ENCODE peak calls at places on chromosomes 7 and 10, in four cellular contexts. U, O, Z and T are unnamed samples.

GRCh38 chr7:42046483-42046882 is 190.5 kb downstream of the GLI3 start:
- DNase-seq in U (no peak), O (no peak), Z (no peak), T (no peak)

GRCh38 chr10:7026818-7027217 is 384.0 kb downstream of the SFMBT2 start:
- DNase-seq in U (no peak), O (no peak), Z (no peak), T (no peak)

GRCh38 chr10:80540136-80540535 is 2.4 kb downstream of the SH2D4B start:
- DNase-seq in U (no peak), O (no peak), Z (no peak), T (no peak)

GRCh38 chr7:116547347-116547746 is 22.5 kb downstream of the CAV1 start:
- DNase-seq in U (no peak), O (no peak), Z (no peak), T (no peak)

GRCh38 chr10:44981172-44982113 is 2.8 kb upstream of the DEPP1 start:
- DNase-seq in U (peak), O (no peak), Z (peak), T (no peak)

GRCh38 chr10:1323951-1324350 is 267.8 kb downstream of the WDR37 start:
- DNase-seq in U (no peak), O (no peak), Z (no peak), T (no peak)

GRCh38 chr10:72274730-72275350 is 1.1 kb downstream of the DDIT4 start:
- DNase-seq in U (peak), O (no peak), Z (peak), T (peak)

GRCh38 chr10:70729763-70730357 is 55.3 kb downstream of the TBATA start:
- DNase-seq in U (no peak), O (no peak), Z (no peak), T (no peak)

GRCh38 chr7:27108390-27109127 is 6.1 kb upstream of the HOXA2 start:
- DNase-seq in U (no peak), O (no peak), Z (no peak), T (no peak)

GRCh38 chr7:44615149-44615611 is 8.8 kb downstream of the OGDH start:
- DNase-seq in U (no peak), O (no peak), Z (peak), T (no peak)

GRCh38 chr7:81186691-81187090 is 267.8 kb upstream of the SEMA3C start:
- DNase-seq in U (no peak), O (no peak), Z (no peak), T (no peak)

GRCh38 chr7:43658718-43659548 is 70.4 kb downstream of the COA1 start:
- DNase-seq in U (peak), O (no peak), Z (no peak), T (peak)

GRCh38 chr7:94907026-94907419 is 371 bp upstream of the PPP1R9A start:
- DNase-seq in U (no peak), O (no peak), Z (no peak), T (no peak)

GRCh38 chr7:66348959-66349358 is 143.8 kb downstream of the TPST1 start:
- DNase-seq in U (no peak), O (no peak), Z (no peak), T (no peak)

GRCh38 chr10:20248309-20248708 is 432.1 kb downstream of the PLXDC2 start:
- DNase-seq in U (no peak), O (no peak), Z (no peak), T (no peak)

GRCh38 chr7:30934225-30934624 is 22.6 kb downstream of the AQP1 start:
- DNase-seq in U (no peak), O (no peak), Z (no peak), T (no peak)

GRCh38 chr7:157009170-157009777 is 1.2 kb downstream of the MNX1 start:
- DNase-seq in U (no peak), O (no peak), Z (no peak), T (no peak)

GRCh38 chr7:157011333-157012112 is 1.1 kb upstream of the MNX1 start:
- DNase-seq in U (no peak), O (no peak), Z (no peak), T (no peak)

GRCh38 chr7:157010588-157011332 is at the start of gene MNX1:
- DNase-seq in U (peak), O (no peak), Z (peak), T (no peak)

GRCh38 chr7:157008206-157009169 is 2.0 kb downstream of the MNX1 start:
- DNase-seq in U (no peak), O (no peak), Z (no peak), T (no peak)

DNA sequence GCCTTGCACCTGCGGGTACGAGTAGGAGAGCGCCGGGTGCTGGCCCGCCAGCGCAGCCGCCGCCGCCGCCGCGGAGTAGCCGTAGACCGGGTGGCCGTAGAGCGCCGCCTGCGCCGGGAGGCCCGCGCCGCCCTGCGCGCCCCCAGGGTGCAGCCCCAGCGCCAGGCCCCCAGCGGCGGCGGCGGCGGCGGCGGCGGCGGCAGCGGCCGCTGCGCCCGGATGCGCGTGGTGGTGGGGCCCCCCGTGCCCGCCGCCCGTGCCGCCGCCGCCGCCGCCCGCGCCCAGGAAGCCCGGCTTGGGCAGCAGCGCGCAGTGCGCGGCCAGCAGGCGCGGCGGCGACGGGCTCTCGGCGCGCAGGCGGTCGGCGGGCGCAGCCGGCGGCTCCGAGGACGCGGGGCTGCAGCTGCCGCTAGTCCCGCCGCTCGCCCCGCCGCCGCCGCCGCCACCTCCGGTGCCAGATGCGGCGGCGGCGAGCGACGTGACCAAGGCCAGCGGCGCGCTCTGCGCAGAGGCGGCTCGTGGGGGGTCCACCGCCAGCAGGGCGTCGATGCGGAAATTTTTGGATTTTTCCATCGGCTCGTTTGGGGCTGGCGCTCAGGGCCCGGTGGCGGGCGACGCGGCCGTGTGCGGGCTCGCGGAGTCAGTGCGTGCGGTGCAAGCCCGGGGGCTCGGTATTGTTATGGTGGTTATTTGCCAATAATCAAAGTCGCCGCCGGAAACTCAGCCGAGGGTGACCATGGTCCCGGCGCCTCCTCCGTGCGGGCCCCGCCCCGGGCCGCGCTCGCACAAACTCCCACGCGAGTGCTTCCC is 480 bp downstream of the MNX1 start:
- DNase-seq in U (no peak), O (no peak), Z (no peak), T (no peak)
- TF ChIP-seq EZH2 in U (no peak), O (no peak), Z (no peak), T (no peak)

GRCh38 chr7:155463114-155463811 is 5.3 kb downstream of the EN2 start:
- DNase-seq in U (no peak), O (no peak), Z (no peak), T (no peak)

GRCh38 chr7:155464183-155464582 is 6.3 kb downstream of the EN2 start:
- DNase-seq in U (no peak), O (no peak), Z (no peak), T (no peak)

GRCh38 chr7:155466142-155466813 is 8.3 kb downstream of the EN2 start:
- DNase-seq in U (no peak), O (no peak), Z (no peak), T (no peak)

GRCh38 chr7:155465761-155466141 is 7.8 kb downstream of the EN2 start:
- DNase-seq in U (no peak), O (no peak), Z (no peak), T (no peak)

GRCh38 chr7:155464948-155465739 is 7.2 kb downstream of the EN2 start:
- DNase-seq in U (no peak), O (no peak), Z (no peak), T (no peak)
- TF ChIP-seq EZH2 in U (no peak), O (no peak), Z (peak), T (peak)

GRCh38 chr10:31321396-31321941 is 2.5 kb downstream of the ZEB1 start:
- DNase-seq in U (no peak), O (no peak), Z (no peak), T (no peak)
- TF ChIP-seq EZH2 in U (no peak), O (no peak), Z (peak), T (peak)

DNA sequence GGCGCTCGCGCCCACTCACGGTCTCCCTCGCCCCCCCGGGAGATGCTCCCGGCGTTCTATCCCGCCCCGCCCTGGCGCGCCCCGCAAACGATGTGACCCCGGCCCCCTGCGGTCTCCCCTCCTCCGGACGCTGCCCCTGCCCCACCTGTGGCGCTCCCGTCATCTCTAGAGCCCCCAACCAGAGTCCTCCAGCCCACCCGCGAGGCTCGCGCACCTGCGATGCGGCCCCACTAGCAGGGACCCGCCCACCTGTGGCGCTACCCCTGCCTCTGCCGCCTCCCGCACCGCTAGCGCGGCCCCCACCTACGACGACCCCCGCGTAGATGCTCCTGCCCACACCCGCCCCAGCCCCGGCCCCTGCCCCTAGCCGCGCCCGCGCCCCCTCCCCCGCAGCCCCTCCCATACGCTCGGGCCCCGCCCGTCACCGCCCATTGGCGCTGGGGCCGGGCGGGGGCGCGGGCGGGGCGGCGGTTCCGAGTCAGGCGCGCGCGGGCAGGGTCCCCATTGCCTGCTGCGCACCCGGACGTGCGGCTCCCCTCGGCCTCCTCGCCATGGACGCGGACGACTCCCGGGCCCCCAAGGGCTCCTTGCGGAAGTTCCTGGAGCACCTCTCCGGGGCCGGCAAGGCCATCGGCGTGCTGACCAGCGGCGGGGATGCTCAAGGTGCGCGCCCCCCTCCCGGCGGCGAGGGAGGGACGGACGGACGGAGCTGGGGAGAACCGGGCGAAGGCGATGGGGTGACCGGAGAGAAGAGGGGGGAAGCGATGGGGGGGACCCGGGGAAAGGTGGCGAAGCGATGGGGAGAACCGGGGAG is at the start of gene PFKP:
- DNase-seq in U (no peak), O (no peak), Z (peak), T (no peak)
- TF ChIP-seq EZH2 in U (no peak), O (no peak), Z (peak), T (no peak)

DNA sequence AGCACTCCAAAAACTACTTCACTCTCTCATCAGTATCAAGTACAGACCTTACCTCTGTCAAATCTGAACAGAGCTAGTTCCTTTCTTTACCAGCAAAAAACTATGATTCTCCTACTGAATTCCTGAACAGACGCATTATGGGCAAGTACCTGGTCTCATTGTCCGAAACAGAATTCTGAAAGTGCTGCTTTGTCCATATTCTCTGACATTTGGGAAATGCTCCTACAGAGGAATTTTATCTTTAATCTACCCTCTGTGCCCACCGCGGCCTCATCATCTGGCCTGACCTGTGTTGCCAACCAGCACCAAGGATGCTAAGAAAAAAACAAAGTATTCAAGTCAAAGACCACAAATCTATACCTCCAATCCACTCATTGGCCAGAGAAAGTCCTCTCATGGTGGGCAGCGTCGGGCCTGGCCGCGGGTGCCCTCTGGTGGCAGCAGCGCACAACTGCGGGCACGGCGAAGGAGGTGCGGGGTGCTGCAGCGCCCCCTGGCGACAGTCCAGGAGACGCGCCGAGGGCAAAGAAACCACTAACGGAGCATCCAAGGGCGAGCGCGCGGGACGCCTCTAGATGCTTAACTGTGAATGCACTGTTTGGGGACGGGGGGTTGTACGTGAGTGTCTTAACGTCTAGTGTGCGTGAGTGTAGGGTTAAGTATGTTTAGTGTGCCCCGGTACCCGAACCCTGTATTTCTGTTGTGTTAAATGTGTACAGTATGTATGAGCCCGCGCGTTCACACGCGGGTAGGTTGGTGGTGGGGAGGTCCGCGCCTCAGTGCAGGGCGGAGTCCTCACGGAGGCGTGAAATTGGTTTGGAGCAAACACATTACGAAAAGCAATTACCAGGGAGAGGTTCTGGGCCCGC is 5.0 kb upstream of the GBX1 start:
- DNase-seq in U (peak), O (no peak), Z (peak), T (no peak)
- TF ChIP-seq EZH2 in U (no peak), O (no peak), Z (no peak), T (no peak)

DNA sequence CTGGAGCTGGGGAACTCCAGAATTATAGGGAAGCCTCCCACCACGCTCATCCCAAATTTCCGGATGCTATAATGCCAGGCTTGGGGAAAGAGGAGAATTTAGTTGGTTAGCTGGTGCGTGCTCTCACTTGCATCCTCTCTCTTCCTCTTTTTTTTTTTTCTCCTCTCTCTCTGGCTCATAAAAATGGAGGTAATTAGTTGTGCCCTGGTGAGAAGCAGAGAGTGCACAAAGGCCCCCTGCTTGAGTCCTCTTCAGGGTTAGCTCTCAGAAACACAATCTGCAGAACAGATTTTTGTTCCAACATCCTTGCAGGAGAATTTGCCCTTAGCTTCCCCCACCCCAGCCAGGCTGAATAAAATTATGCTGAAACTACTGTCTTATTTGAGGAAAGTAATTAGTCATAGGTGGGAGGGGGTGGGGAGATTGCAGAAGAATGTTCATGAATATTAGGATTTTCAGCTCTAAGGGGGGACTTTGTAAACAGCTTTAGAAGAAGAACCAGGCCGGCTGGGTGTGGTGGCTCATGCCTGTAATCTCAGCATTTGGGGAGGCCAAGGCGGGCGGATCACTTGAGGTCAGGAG is 7.6 kb downstream of the SERPINE1 start:
- DNase-seq in U (no peak), O (no peak), Z (no peak), T (no peak)
- TF ChIP-seq EZH2 in U (no peak), O (no peak), Z (no peak), T (no peak)

GRCh38 chr7:97732567-97733275 is 835 bp downstream of the TAC1 start:
- DNase-seq in U (no peak), O (no peak), Z (no peak), T (no peak)
- TF ChIP-seq EZH2 in U (no peak), O (no peak), Z (peak), T (peak)